ENCODE peak calls at places on chromosomes 4 and X, in nine cellular contexts. J is A549, L is mesendoderm, Y is left ventricle myocardium inferior, I is gastrocnemius medialis, X is heart right ventricle, A is aorta, O is body of pancreas, G is PC-3. U is an unnamed sample.

GRCh38 chr4:116357758-116358157 is 727.6 kb downstream of the TRAM1L1 start:
- DNase-seq in O (peak; percentile 73), X (no peak), G (peak; percentile 35), Y (no peak), I (peak; percentile 10), L (peak; percentile 30), A (no peak), J (no peak), U (no peak)

GRCh38 chr4:183081116-183081469 is 18.0 kb upstream of the WWC2 start:
- DNase-seq in J (no peak), A (no peak), G (no peak), O (no peak), L (no peak), Y (no peak), I (no peak), X (no peak), U (no peak)

GRCh38 chr4:184348311-184349233 is 125.8 kb downstream of the IRF2 start:
- DNase-seq in X (no peak), Y (peak; percentile 43), G (no peak), I (peak; percentile 87), A (no peak), O (peak; percentile 77), L (peak; percentile 20), J (no peak), U (no peak)

GRCh38 chrX:38917954-38918353 is 116.7 kb downstream of the MID1IP1 start:
- DNase-seq in J (no peak), X (no peak), A (no peak), I (peak; percentile 46), O (no peak), L (no peak), G (no peak), Y (no peak), U (no peak)

GRCh38 chr4:88003261-88003660 is 4.2 kb upstream of the PKD2 start:
- DNase-seq in A (no peak), Y (no peak), G (no peak), O (no peak), J (no peak), L (peak; percentile 35), I (no peak), X (no peak), U (no peak)

GRCh38 chr4:87270144-87270543 is 49.7 kb upstream of the KLHL8 start:
- DNase-seq in X (peak; percentile 12), L (peak; percentile 67), G (peak; percentile 57), J (peak; percentile 27), I (no peak), Y (no peak), O (peak; percentile 42), A (no peak), U (no peak)

GRCh38 chr4:47075919-47076318 is 44.6 kb downstream of the GABRB1 start:
- DNase-seq in L (no peak), Y (no peak), O (no peak), J (no peak), I (no peak), X (no peak), G (no peak), A (no peak), U (no peak)

GRCh38 chrX:153469811-153470410 is 465 bp downstream of the HAUS7 start:
- DNase-seq in Y (no peak), O (no peak), L (peak; percentile 65), A (no peak), X (peak; percentile 14), I (peak; percentile 29), G (peak; percentile 28), J (peak; percentile 47), U (peak; percentile 25)

GRCh38 chr4:156346959-156347385 is 393.3 kb upstream of the CTSO start:
- DNase-seq in L (peak; percentile 98), A (no peak), G (peak; percentile 36), Y (no peak), X (no peak), O (no peak), J (no peak), I (no peak), U (no peak)

GRCh38 chr4:164383187-164384181 is 370.4 kb upstream of the SMIM31 start:
- DNase-seq in L (peak; percentile 62), G (no peak), A (peak; percentile 42), J (no peak), X (peak; percentile 9), I (no peak), Y (no peak), O (no peak), U (no peak)

GRCh38 chrX:11890843-11891514 is 132.9 kb downstream of the MSL3 start:
- DNase-seq in O (no peak), A (peak; percentile 68), L (no peak), G (no peak), Y (peak; percentile 30), I (peak; percentile 35), X (peak; percentile 14), J (no peak), U (no peak)

GRCh38 chrX:70998402-70999027 is 67.6 kb upstream of the SLC7A3 start:
- DNase-seq in J (no peak), A (no peak), G (peak; percentile 42), L (peak; percentile 62), O (no peak), I (no peak), X (peak; percentile 10), Y (no peak), U (peak; percentile 12)

GRCh38 chrX:150548684-150549083 is 19.7 kb upstream of the MTM1 start:
- DNase-seq in A (no peak), X (no peak), J (no peak), O (no peak), G (peak; percentile 66), L (no peak), I (no peak), Y (no peak), U (no peak)

GRCh38 chr4:29199025-29199424 is 1521.1 kb upstream of the PCDH7 start:
- DNase-seq in J (no peak), G (no peak), X (no peak), Y (no peak), A (no peak), L (no peak), I (no peak), O (no peak), U (no peak)

GRCh38 chr4:77188498-77189187 is 31.6 kb downstream of the CCNG2 start:
- DNase-seq in L (no peak), O (no peak), X (no peak), Y (no peak), G (no peak), A (no peak), J (no peak), I (no peak), U (no peak)

GRCh38 chrX:79413009-79413408 is 45.9 kb upstream of the ITM2A start:
- DNase-seq in Y (no peak), O (no peak), I (no peak), G (peak; percentile 39), L (peak; percentile 12), A (no peak), X (no peak), J (no peak), U (no peak)

GRCh38 chr4:83139514-83140156 is 25.1 kb upstream of the PLAC8 start:
- DNase-seq in O (no peak), X (no peak), Y (no peak), I (no peak), L (no peak), G (no peak), J (no peak), A (no peak), U (no peak)

GRCh38 chrX:136211766-136212556 is 39.2 kb downstream of the MAP7D3 start:
- DNase-seq in I (peak; percentile 69), L (peak; percentile 44), Y (no peak), G (no peak), A (no peak), O (no peak), X (no peak), J (no peak), U (no peak)
- H3K4me1 ChIP-seq in I (no peaks in the 10 kb centered on the region), L (no peaks in the 10 kb centered on the region), Y (peaks cover 42% of the 10 kb centered on the region), G (peaks cover 19% of the 10 kb centered on the region), A (no peaks in the 10 kb centered on the region), O (no peaks in the 10 kb centered on the region), X (peaks cover 9% of the 10 kb centered on the region), J (no peaks in the 10 kb centered on the region), U (no peaks in the 10 kb centered on the region)

GRCh38 chrX:49947778-49948177 is 25.4 kb downstream of the CLCN5 start:
- DNase-seq in A (no peak), J (no peak), L (no peak), X (no peak), O (no peak), Y (no peak), I (no peak), G (no peak), U (no peak)

GRCh38 chrX:49956313-49956712 is 33.9 kb downstream of the CLCN5 start:
- DNase-seq in J (no peak), G (no peak), O (no peak), I (no peak), Y (no peak), L (peak; percentile 18), A (no peak), X (no peak), U (no peak)

DNA sequence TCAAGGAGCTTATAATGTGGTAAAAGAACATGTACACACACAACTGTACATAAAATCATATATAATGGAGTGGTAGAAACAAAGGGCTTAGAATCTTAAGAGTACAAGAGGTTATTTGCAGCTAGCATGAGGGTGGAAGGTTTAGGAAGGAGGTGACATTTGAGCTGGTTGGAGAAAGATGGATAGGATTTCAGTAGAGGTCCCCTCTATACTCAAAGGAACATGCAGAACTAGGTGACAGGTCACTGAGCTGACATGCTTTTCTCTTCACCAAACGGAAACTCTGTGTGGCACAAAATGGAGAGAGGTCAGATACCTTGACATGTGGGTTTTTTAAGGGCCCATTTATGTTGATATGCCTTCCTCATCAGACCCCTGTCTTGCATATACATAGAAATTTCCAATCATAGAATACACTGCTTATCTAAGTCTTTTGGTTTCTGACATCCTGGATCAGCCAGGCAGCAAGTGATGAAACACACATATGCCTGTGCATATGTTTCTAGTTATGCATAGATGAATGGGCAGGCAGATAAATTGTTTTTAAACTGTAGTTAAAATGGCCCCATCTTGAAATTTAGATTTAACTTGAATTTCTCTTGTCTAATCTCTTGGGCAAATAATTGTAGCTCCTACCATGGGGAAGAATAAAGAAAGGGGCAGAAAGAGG is 29.3 kb downstream of the CLCN5 start:
- DNase-seq in Y (no peak), O (no peak), J (no peak), G (no peak), A (no peak), X (no peak), L (no peak), I (no peak), U (no peak)
- H3K27ac ChIP-seq in Y (no peak overlapping the region), O (no peak overlapping the region), J (no peak overlapping the region), G (no peak overlapping the region), A (no peak overlapping the region), X (no peak overlapping the region), L (no peak overlapping the region), I (peak overlapping the region; percentile 60), U (no peak overlapping the region)

DNA sequence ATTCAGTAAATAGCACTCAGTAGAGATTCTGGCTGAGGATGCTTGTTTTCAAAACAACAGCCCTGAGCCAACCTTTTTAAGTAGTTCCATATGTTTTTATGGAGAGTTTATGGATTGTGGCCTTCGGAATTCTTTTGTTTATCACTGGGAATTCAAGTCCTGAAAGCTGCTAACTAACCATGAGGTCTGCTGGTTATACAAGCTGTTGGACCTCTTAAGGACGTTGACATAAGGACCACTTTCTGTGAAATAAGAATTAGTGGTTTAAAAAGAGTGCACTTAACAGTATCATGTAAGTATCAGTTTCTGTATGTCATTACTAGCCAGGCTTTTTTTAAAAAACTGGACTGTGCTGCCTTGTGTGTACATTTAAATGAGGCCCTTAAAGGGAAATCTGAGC is 229.0 kb upstream of the PGRMC2 start:
- DNase-seq in I (no peak), J (no peak), Y (no peak), G (no peak), A (no peak), X (no peak), O (no peak), L (no peak), U (no peak)
- H3K4me1 ChIP-seq in I (peaks cover 27% of the 10 kb centered on the region), J (peaks cover 53% of the 10 kb centered on the region), Y (peaks cover 40% of the 10 kb centered on the region), G (peaks cover 28% of the 10 kb centered on the region), A (peaks cover 5% of the 10 kb centered on the region), X (peaks cover 38% of the 10 kb centered on the region), O (peaks cover 8% of the 10 kb centered on the region), L (peaks cover 7% of the 10 kb centered on the region), U (no peaks in the 10 kb centered on the region)

GRCh38 chr4:76060506-76060905 is 14.0 kb upstream of the ART3 start:
- DNase-seq in G (no peak), X (no peak), I (no peak), L (no peak), J (no peak), Y (no peak), A (no peak), O (no peak), U (no peak)
- H3K27ac ChIP-seq in G (no peak overlapping the region), X (no peak overlapping the region), I (no peak overlapping the region), L (no peak overlapping the region), J (no peak overlapping the region), Y (no peak overlapping the region), A (no peak overlapping the region), O (peak overlapping the region; percentile 38), U (no peak overlapping the region)